ENCODE peak calls at places on chromosomes 1 and 21, in six cellular contexts. F is upper lobe of left lung, M is GM12878, O is K562, L is A549, C is HepG2. J is an unnamed sample.

GRCh38 chr1:50873458-50874187 is 86.4 kb downstream of the FAF1 start:
- ATAC-seq in F (peak), M (peak), C (no peak), O (peak), L (peak), J (no peak)

GRCh38 chr1:26780344-26780957 is 7.3 kb upstream of the PIGV start:
- ATAC-seq in L (no peak), O (no peak), F (no peak), C (no peak), M (no peak), J (no peak)

GRCh38 chr1:158161458-158161857 is 19.2 kb upstream of the CD1D start:
- ATAC-seq in L (no peak), F (no peak), C (no peak), M (no peak), O (no peak), J (no peak)

GRCh38 chr1:225899044-225899925 is 10.3 kb upstream of the LEFTY1 start:
- ATAC-seq in M (no peak), F (no peak), C (no peak), L (no peak), O (peak), J (peak)

GRCh38 chr1:2290595-2291510 is 62.7 kb downstream of the SKI start:
- ATAC-seq in M (peak), L (no peak), O (peak), C (no peak), F (peak), J (peak)

GRCh38 chr1:26949266-26949925 is 10.9 kb downstream of the KDF1 start:
- ATAC-seq in M (no peak), F (no peak), L (peak), O (no peak), C (no peak), J (no peak)

GRCh38 chr21:39055167-39055767 is 128.0 kb downstream of the PSMG1 start:
- ATAC-seq in F (no peak), O (no peak), C (no peak), M (no peak), L (no peak), J (peak)

GRCh38 chr1:233412812-233413211 is 85.3 kb downstream of the MAP3K21 start:
- ATAC-seq in C (no peak), L (no peak), M (no peak), O (no peak), F (no peak), J (no peak)

GRCh38 chr21:35191754-35192153 is 142.7 kb upstream of the RUNX1 start:
- ATAC-seq in F (no peak), M (no peak), O (no peak), L (no peak), C (no peak), J (no peak)

GRCh38 chr1:42932442-42932941 is 26.2 kb downstream of the SLC2A1 start:
- ATAC-seq in C (no peak), F (no peak), O (no peak), L (no peak), M (peak), J (no peak)

GRCh38 chr1:95578462-95578861 is 344.5 kb downstream of the RWDD3 start:
- ATAC-seq in L (no peak), F (no peak), M (no peak), O (no peak), C (no peak), J (no peak)

GRCh38 chr1:95117207-95118018 is at the start of gene TLCD4:
- ATAC-seq in O (peak), C (peak), L (peak), F (peak), M (peak), J (peak)

GRCh38 chr1:97529600-97529999 is 391.2 kb downstream of the DPYD start:
- ATAC-seq in F (no peak), M (no peak), L (no peak), C (no peak), O (no peak), J (no peak)

GRCh38 chr21:35699360-35699759 is 361.0 kb downstream of the SETD4 start:
- ATAC-seq in F (no peak), O (no peak), C (no peak), M (no peak), L (no peak), J (no peak)

DNA sequence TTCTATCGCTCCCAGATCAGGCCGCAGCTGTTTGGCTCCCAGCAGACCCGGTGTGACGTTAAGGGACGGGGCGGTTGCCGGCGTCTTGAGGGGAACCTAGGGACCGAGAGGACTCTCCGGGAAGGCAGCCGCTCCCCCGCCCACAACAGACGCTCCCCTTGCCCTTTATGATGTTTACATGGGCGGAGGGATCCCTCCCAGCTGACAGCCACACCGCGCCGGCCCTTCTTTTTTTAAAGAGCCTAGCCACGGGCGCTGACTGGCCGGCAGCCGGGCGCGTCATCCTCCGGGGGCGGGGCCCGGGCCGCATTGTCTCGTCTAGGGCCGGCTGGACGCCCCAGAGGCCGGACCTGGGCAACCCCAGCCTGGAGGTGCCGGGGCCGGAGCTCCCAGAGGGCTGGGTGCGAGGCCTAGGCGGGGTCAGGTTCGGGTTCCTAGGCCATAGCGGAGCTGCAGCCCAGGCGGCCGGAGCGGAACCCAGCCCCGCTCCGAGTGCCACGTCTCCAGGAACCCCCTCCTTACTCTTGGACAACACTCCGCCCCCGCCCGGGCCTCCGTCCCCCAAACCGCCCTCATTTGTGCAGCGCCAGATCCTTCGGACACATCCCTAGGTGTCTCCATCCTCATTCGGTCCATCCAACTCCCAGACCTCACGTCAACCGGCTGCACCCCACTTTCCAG is at the start of gene PCAT6:
- ATAC-seq in F (peak), L (peak), M (peak), C (peak), O (peak), J (peak)
- TF ChIP-seq EP300 in F (no peak), L (no peak), M (no peak), C (peak), O (peak), J (no peak)

DNA sequence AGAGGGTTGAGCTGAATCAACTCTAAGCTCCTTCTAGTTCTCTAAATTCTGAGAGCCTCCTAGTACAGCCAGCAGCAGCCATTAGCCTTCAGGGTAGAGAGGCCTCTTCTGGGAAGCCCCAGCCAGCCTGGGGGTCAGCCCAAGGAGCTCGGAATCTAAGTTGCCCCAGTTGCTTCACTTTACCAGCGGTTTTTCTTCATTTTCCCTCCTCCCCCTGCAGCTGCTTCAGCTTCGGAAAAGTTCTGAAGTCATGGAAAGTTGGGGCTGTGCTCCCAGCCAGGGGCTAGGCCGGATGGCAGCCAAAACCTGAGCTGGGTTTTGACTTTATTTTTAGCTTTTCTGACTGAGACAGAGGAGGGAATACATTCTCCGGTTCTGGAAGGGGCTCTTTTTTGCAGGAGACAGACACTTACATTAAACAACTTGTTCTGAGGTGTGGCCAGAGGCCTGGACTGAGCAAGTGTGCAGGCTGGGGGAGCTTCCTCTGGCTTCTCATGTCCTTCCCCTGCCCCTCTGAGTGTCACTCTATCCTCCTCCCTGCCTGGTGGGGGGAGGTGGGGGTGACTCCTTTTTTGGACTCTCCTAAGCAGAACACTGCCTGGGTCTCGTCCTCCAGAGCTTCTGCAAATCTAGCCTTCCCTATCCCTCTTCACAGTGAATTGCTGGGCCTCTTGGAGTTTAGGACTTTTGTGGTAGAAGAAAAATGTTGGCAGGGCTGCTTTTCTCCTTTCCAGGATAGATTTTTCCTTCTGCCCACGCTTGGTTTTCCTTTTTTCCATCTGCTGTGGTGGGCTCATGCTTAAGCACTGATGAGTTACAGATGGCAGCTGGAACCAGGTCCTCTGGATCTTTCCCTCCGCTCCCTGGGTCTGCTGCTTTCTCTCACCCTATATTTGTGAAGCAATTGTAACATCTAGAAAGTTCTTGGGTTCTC is 14.5 kb downstream of the LMNA start:
- ATAC-seq in O (peak), C (no peak), L (no peak), M (no peak), F (peak), J (peak)
- TF ChIP-seq EP300 in O (no peak), C (no peak), L (no peak), M (no peak), F (no peak), J (no peak)

GRCh38 chr21:26116456-26117011 is 54.0 kb downstream of the APP start:
- ATAC-seq in O (no peak), C (no peak), L (no peak), M (no peak), F (peak), J (peak)
- TF ChIP-seq EP300 in O (no peak), C (no peak), L (no peak), M (no peak), F (no peak), J (no peak)

DNA sequence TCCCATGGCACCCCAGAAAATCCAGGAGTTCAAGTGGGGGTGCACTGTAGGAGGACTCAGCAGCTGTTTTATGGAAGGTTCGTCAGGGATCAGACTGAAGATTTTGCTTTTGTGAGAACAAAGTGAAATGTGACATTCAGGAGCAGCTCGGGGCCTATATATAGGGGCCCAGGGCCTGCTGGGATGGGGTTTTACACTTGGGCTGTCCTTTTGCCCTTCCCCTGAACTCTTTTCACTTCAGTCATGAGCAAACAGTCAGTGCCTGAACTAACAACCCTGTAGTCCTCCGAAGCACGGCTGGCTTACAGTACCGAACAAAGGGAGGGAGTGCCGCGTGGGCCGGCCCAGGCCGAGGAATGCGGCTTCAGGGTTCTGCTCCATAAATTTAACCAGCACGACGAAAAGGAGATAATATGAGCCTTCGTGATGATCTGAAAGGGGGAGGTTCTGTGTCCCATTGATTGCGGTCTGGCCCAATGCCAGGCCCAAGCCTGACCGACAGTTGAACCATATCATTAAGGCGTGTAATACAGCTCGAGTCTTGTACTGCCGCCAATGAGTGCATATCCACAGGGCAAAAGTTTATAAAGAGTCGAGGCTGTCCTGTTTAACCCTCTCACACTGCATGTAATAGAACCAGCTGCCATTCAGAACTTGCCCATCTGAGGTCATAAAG is 139.9 kb downstream of the DHRS3 start:
- ATAC-seq in M (no peak), C (peak), O (peak), L (peak), F (peak), J (peak)
- TF ChIP-seq EP300 in M (no peak), C (peak), O (peak), L (peak), F (no peak), J (no peak)

GRCh38 chr1:150283260-150283659 is 906 bp downstream of the CIART start:
- ATAC-seq in O (no peak), F (no peak), L (no peak), M (no peak), C (no peak), J (no peak)

GRCh38 chr1:150281221-150281757 is 1.1 kb upstream of the CIART start:
- ATAC-seq in F (peak), M (peak), O (peak), L (peak), C (peak), J (peak)

GRCh38 chr1:150281758-150282557 is at the start of gene CIART:
- ATAC-seq in L (peak), C (peak), F (peak), M (peak), O (peak), J (peak)

GRCh38 chr1:150280138-150280707 is 2.1 kb upstream of the CIART start:
- ATAC-seq in C (peak), L (no peak), M (no peak), F (no peak), O (no peak), J (no peak)

GRCh38 chr1:150282558-150282958 is 204 bp downstream of the CIART start:
- ATAC-seq in F (peak), M (no peak), L (no peak), C (no peak), O (no peak), J (peak)
- TF ChIP-seq EP300 in F (no peak), M (no peak), L (no peak), C (no peak), O (no peak), J (no peak)

GRCh38 chr1:89938171-89939055 is 56.5 kb upstream of the ZNF326 start:
- ATAC-seq in L (no peak), C (peak), M (no peak), F (no peak), O (peak), J (no peak)
- TF ChIP-seq EP300 in L (no peak), C (peak), M (no peak), F (no peak), O (peak), J (no peak)

GRCh38 chr1:172823534-172823933 is 164.6 kb downstream of the FASLG start:
- ATAC-seq in O (no peak), F (no peak), L (peak), C (no peak), M (no peak), J (peak)

GRCh38 chr1:172827301-172827700 is 168.4 kb downstream of the FASLG start:
- ATAC-seq in L (no peak), M (no peak), C (no peak), F (no peak), O (no peak), J (no peak)

GRCh38 chr1:172824199-172824598 is 165.3 kb downstream of the FASLG start:
- ATAC-seq in M (no peak), L (no peak), C (no peak), O (no peak), F (no peak), J (peak)

GRCh38 chr1:172827841-172828240 is 168.9 kb downstream of the FASLG start:
- ATAC-seq in L (no peak), F (no peak), O (no peak), C (no peak), M (no peak), J (no peak)

GRCh38 chr1:172826096-172826741 is 167.3 kb downstream of the FASLG start:
- ATAC-seq in L (peak), M (peak), C (peak), O (peak), F (peak), J (peak)
- TF ChIP-seq EP300 in L (no peak), M (no peak), C (no peak), O (no peak), F (no peak), J (peak)

DNA sequence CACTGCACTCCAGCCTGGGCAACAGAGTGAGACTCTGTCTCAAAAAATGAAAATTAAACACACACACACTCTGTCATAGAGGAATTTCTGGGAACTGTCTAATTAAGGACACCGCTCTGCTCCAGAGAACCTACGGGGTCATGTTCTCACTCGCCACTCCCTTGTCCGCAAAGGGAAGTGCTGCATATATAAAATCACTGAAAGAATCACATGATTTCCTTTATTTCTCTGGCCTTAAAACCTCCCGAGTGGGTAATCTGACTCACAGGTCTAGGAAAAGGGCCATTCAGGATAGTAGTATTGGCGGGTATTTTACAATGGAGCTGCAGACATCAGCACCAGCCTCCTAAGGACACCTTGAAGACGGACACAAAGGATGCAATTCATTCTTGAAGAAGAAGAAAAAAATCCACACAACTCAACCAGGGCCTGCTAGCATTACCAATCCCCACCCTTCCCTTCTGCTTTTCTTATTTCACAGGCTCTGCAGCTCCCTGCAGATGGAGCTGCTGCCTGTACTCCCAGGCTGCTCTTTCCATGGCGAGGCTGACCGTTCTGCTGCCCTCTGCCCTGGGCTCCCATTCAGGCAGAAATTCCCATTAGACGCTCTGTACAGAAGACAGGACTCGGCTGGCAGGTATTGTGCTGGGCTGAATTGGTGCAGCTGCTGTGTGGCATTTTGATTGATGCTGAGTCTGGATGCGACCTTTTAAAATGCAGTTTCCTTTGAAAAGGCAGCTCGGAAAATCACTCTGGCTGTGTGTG is 53.3 kb upstream of the FAM89A start:
- ATAC-seq in C (peak), M (no peak), L (peak), O (peak), F (peak), J (peak)
- TF ChIP-seq EP300 in C (no peak), M (no peak), L (no peak), O (no peak), F (no peak), J (no peak)

GRCh38 chr1:56874689-56875088 is 20.1 kb downstream of the C8A start:
- ATAC-seq in O (no peak), L (no peak), C (no peak), F (no peak), M (no peak), J (no peak)
- TF ChIP-seq EP300 in O (no peak), L (no peak), C (no peak), F (no peak), M (no peak), J (no peak)

J was measured in gastroesophageal sphincter.